ENCODE peak calls at places on chromosomes 13 and 19, in six cellular contexts. K is HCT116, C is HepG2, N is H1, W is K562, P is SK-N-SH. D is an unnamed sample.

GRCh38 chr19:49801966-49802661 is 11.0 kb downstream of the FUZ start:
- DNase-seq in P (peak; percentile 97), N (peak; percentile 84), K (no peak), C (no peak), W (no peak), D (no peak)

GRCh38 chr19:2034729-2035589 is 16.1 kb downstream of the MKNK2 start:
- DNase-seq in K (peak; percentile 87), C (no peak), P (peak; percentile 90), W (peak; percentile 92), N (peak; percentile 97), D (peak; percentile 62)

GRCh38 chr13:34308725-34309124 is 490.8 kb downstream of the RFC3 start:
- DNase-seq in K (no peak), N (no peak), W (no peak), C (no peak), P (no peak), D (no peak)

GRCh38 chr19:45395524-45396388 is 9.1 kb downstream of the PPP1R13L start:
- DNase-seq in P (no peak), W (no peak), N (peak; percentile 85), C (no peak), K (no peak), D (no peak)

GRCh38 chr13:44004881-44005280 is 125.2 kb downstream of the LACC1 start:
- DNase-seq in C (no peak), N (no peak), W (no peak), K (no peak), P (no peak), D (no peak)

GRCh38 chr19:49613374-49613773 is 22.4 kb downstream of the PRR12 start:
- DNase-seq in K (no peak), P (no peak), C (no peak), N (no peak), W (no peak), D (no peak)

GRCh38 chr19:18170714-18171255 is 2.8 kb upstream of the IFI30 start:
- DNase-seq in K (no peak), N (no peak), C (no peak), P (peak; percentile 19), W (no peak), D (no peak)

GRCh38 chr13:98370806-98371553 is 193.9 kb upstream of the RNF113B start:
- DNase-seq in P (no peak), W (no peak), N (peak; percentile 45), K (no peak), C (no peak), D (no peak)

GRCh38 chr13:30918662-30919405 is 12.8 kb downstream of the MEDAG start:
- DNase-seq in C (no peak), P (no peak), W (no peak), K (no peak), N (no peak), D (no peak)

GRCh38 chr19:19613456-19613855 is 5.0 kb downstream of the PBX4 start:
- DNase-seq in K (peak; percentile 63), P (no peak), N (no peak), W (no peak), C (no peak), D (no peak)

GRCh38 chr13:38590796-38591507 is 95.9 kb upstream of the FREM2 start:
- DNase-seq in W (no peak), C (no peak), P (no peak), K (no peak), N (no peak), D (no peak)

GRCh38 chr19:33344210-33344609 is 29.3 kb upstream of the CEBPG start:
- DNase-seq in N (no peak), W (no peak), P (no peak), K (no peak), C (no peak), D (no peak)

GRCh38 chr19:51364200-51365106 is 1.7 kb downstream of the ETFB start:
- DNase-seq in C (peak; percentile 76), W (no peak), N (no peak), K (no peak), P (no peak), D (no peak)

GRCh38 chr19:27822336-27822735 is 1390.6 kb downstream of the UQCRFS1 start:
- DNase-seq in P (no peak), N (no peak), K (no peak), W (no peak), C (no peak), D (no peak)

GRCh38 chr13:82480415-82480814 is 1401.9 kb downstream of the SLITRK1 start:
- DNase-seq in N (no peak), C (peak; percentile 0), W (no peak), K (no peak), P (no peak), D (no peak)

GRCh38 chr19:57830071-57830602 is at the start of gene ZNF587B:
- DNase-seq in W (peak; percentile 35), K (peak; percentile 36), N (peak; percentile 92), P (peak; percentile 50), C (peak; percentile 47), D (peak; percentile 85)

GRCh38 chr13:72180253-72180952 is 313.4 kb upstream of the DACH1 start:
- DNase-seq in C (no peak), N (no peak), W (no peak), K (no peak), P (no peak), D (no peak)

GRCh38 chr13:30241537-30241936 is 65.8 kb downstream of the KATNAL1 start:
- DNase-seq in W (no peak), P (no peak), N (no peak), K (no peak), C (no peak), D (no peak)

GRCh38 chr19:5631511-5632240 is 8.8 kb downstream of the SAFB start:
- DNase-seq in C (no peak), K (no peak), P (no peak), N (no peak), W (no peak), D (no peak)
- TF ChIP-seq YY1 in C (no peak), K (no peak), P (no peak), N (no peak), W (no peak), D (no peak)

DNA sequence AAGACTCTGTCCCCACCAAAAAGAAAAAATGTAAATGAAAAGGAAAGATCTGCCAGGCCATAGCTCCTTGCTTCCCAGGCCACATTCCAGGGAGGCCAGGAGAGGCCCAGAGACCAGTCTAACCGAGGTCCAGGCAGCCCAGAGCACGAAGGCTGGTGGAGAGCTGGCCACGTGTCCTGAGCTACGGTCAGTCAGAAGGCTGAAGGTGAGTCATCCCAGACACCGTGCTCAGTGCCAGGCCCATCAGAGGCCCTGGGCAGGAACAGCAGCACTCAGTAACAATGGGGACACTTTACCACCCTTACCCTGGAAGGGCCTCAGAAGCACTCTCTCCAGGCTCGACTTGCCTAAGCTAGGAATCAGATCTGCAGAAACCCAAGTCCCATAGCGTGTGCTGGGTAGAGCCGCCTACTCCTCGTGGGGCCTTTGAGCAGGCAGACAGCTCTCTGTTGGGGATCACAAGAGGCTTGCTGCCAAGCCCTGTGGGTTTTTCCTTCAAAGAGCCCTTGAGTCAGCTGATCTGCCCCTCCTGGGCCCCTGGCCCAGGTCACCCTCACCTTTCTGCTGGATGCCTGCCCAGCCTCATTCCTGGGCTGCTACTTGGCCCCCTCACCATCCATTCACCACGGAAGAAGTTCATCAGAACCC is 11.6 kb upstream of the DNMT1 start:
- DNase-seq in N (no peak), P (no peak), W (no peak), C (peak; percentile 45), K (no peak), D (no peak)
- H3K9ac ChIP-seq in N (no peak overlapping the region), P (no peak overlapping the region), W (no peak overlapping the region), C (no peak overlapping the region), K (no peak overlapping the region), D (no peak overlapping the region)

GRCh38 chr19:54691582-54692293 is 29.0 kb downstream of the LILRB4 start:
- DNase-seq in W (no peak), K (no peak), C (no peak), N (no peak), P (no peak), D (no peak)
- TF ChIP-seq YY1 in W (no peak), K (no peak), C (no peak), N (no peak), P (no peak), D (no peak)

GRCh38 chr13:87678353-87678752 is 7.2 kb downstream of the SLITRK5 start:
- DNase-seq in C (no peak), N (peak; percentile 43), K (no peak), P (peak; percentile 4), W (no peak), D (no peak)
- H3K9ac ChIP-seq in C (no peak overlapping the region), N (no peak overlapping the region), K (no peak overlapping the region), P (no peak overlapping the region), W (no peak overlapping the region), D (no peak overlapping the region)

D was measured in NT2/D1.